ENCODE peak calls at places on chromosomes 2 and 18, in five cellular contexts. B is neuronal stem cell, J is H1, K is H9, V is IMR-90. H is an unnamed sample.

GRCh38 chr2:191204443-191204842 is 40.8 kb upstream of the MYO1B start:
- DNase-seq in K (no peak), B (no peak), J (no peak), V (no peak), H (no peak)

GRCh38 chr2:208609166-208609804 is 202.7 kb downstream of the PTH2R start:
- DNase-seq in V (no peak), J (no peak), K (no peak), B (no peak), H (no peak)

GRCh38 chr2:72147303-72147970 is at the start of gene CYP26B1:
- DNase-seq in K (peak; percentile 60), J (no peak), B (peak; percentile 52), V (no peak), H (peak; percentile 28)

GRCh38 chr18:9708057-9708881 is at the start of gene RAB31:
- DNase-seq in V (peak; percentile 72), K (peak; percentile 62), B (peak; percentile 43), J (no peak), H (peak; percentile 81)

GRCh38 chr2:139992711-139993345 is 1212.6 kb upstream of the NXPH2 start:
- DNase-seq in V (no peak), B (no peak), J (no peak), K (no peak), H (no peak)

GRCh38 chr2:88058226-88058625 is 2.6 kb upstream of the KRCC1 start:
- DNase-seq in K (no peak), J (no peak), V (no peak), B (no peak), H (no peak)

GRCh38 chr2:237434916-237435315 is 21.0 kb upstream of the COL6A3 start:
- DNase-seq in K (no peak), J (no peak), B (no peak), V (peak; percentile 75), H (no peak)

GRCh38 chr2:146579154-146579930 is 1265.5 kb upstream of the ACVR2A start:
- DNase-seq in K (no peak), V (peak; percentile 77), B (no peak), J (no peak), H (no peak)

GRCh38 chr18:49613141-49613641 is 51.3 kb downstream of the LIPG start:
- DNase-seq in V (no peak), J (peak; percentile 70), K (peak; percentile 92), B (peak; percentile 71), H (no peak)

GRCh38 chr2:63432373-63432772 is 155.9 kb downstream of the WDPCP start:
- DNase-seq in B (no peak), J (no peak), V (peak; percentile 66), K (no peak), H (no peak)

GRCh38 chr2:172052000-172052983 is 33.0 kb upstream of the DLX1 start:
- DNase-seq in V (peak; percentile 35), J (no peak), K (no peak), B (no peak), H (no peak)

DNA sequence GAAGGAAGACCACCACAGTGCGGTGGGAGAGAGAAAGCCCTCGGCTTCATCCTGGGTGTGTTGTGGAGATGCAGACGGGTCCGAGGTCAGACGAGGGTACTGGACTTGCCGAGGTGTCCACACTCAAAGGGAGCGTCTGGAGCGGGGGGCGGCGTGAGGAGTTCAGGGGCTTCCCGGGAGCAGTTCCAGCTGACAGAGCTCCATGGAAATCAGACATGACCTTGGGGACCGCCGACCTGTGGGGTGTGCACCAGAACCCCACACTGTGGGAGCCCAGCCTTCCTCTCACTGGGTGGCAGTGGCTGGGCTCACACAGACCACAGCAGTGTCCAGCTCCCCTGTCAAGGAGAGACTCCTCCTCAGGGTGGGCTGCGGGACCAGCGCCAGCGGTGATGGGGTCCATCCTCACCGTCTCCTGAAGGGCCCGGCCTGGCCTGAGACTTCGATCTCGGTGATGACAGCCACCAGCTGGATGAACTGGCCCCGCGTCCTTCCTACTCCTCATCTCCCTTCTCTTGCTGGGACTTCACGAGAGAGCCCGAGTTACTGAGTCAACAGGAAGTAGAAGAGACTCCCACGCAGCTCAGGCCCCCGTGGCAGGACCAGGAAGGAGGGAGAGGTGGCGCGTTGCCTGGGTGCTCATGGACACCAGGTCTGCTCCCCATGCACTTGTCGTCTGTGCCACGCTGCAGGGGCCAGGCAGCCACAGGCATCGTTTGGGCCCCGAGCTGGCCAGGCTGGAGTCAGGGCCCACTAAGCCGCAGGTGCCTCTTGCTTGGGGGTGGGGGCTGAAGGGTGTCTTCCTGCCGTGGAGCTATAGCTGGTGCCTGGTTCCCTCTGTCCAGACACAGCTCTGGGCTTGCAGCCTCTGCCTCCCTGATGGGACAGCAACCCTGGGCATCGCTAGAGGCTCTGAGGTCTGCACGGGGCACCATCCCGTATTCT is 101.9 kb upstream of the CTDP1 start:
- DNase-seq in V (peak; percentile 49), K (peak; percentile 22), J (no peak), B (no peak), H (no peak)
- H4K8ac ChIP-seq in V (no peak overlapping the region), K (no peak overlapping the region), J (no peak overlapping the region), B (no peak overlapping the region), H (no peak overlapping the region)

DNA sequence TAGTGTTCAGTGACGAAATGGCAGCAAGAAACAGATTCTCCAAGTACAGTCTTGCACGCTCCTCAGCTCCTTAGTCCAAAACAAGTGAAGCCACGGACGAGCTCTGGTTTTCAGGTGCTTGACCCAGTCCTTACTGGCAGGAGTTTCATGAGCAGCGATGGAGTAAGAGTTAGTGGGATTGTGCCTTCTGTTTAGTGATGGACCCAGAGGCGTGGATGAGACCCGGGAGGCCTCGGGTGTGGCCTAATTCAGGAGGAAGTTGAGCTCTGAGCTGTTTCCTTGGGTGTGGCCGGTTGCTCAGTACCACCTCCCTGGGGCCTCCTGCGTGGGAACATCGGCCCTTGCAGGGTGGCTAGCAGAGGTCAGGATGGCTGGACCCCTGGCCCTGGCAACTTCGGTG is 52.0 kb downstream of the KIF5C start:
- DNase-seq in K (no peak), B (no peak), V (no peak), J (no peak), H (no peak)
- H4K8ac ChIP-seq in K (no peak overlapping the region), B (no peak overlapping the region), V (no peak overlapping the region), J (no peak overlapping the region), H (no peak overlapping the region)

DNA sequence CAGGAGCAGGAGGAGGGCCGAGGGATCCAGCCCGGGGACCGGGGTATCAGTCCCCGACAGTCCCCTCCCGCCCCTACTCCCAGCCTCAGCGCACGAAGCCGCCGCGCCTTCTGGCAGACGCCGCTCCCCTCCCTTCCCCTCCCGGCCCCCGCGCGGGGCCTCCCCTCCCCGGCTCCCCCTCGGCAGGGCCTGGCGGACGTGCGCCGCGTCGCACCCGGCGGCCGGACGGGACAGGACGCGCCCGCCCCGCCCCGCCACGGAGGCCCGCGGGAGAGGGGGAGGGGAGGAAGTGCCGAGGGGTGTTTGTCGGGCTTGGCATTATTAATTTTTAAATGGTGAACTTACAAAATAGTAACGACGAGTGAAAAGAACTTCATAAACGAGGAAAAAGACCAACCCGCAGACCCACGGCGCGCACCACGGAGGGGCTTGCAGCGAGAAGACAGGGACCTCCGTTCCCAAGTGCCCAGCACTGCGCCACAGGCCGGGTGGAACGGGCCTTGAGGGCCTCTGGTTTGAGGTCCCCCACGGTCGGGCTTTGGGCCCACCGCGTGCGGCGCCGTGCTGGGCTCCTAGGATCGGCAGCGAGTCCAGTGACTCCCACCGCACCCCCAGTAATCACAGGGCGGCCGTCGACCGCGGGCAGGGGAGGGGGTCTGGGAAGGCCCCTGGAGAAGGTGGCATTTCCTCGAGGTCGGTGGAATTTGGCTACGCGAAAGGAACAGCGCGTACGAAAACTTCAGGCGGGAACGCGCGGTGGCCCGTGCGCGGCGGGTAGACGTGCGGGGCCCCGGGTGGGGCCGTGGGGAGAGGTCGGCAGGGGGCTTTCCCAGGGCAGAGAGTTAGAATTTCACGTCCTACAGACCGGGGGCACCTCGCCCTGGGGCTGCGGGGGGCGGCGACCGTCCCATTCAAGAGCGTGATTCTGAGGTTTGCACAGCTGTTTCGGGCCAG is 954 bp upstream of the CTDSP1 start:
- DNase-seq in V (peak; percentile 45), K (peak; percentile 39), J (no peak), B (peak; percentile 31), H (peak; percentile 69)
- H4K8ac ChIP-seq in V (peak overlapping the region; percentile 98), K (no peak overlapping the region), J (peak overlapping the region; percentile 28), B (no peak overlapping the region), H (peak overlapping the region; percentile 96)

GRCh38 chr18:44708451-44709083 is 27.9 kb downstream of the SETBP1 start:
- DNase-seq in V (peak; percentile 16), B (no peak), K (no peak), J (no peak), H (no peak)
- H4K8ac ChIP-seq in V (no peak overlapping the region), B (no peak overlapping the region), K (no peak overlapping the region), J (no peak overlapping the region), H (no peak overlapping the region)

DNA sequence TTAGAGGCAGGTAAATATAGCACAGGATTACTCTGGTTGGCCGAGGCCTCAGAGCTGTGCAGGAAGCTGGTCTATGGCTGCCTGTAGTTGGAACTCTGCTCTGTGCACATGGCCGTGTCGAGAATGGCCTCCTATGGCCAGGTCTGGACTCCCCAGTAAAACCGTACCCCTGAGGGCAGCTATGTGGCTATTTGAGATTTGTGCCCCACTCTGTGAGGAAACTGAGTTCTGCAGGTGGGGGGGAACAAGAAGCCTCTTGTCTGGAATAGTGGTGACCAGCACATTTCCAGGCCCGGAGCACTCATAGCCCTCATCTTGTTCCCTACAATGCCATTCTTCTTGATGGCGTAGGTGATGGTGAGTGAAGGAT is 15.0 kb upstream of the TEX51 start:
- DNase-seq in V (no peak), K (peak; percentile 13), J (no peak), B (no peak), H (no peak)
- H4K8ac ChIP-seq in V (no peak overlapping the region), K (no peak overlapping the region), J (no peak overlapping the region), B (peak overlapping the region; percentile 29), H (no peak overlapping the region)

GRCh38 chr2:18559941-18560796 is at the start of gene RDH14:
- DNase-seq in J (peak; percentile 86), K (peak; percentile 96), V (peak; percentile 88), B (peak; percentile 90), H (peak; percentile 79)
- H4K8ac ChIP-seq in J (peak within 1 kb of the TSS; percentile 97), K (no peak within 1 kb of the TSS), V (peak within 1 kb of the TSS; percentile 94), B (no peak within 1 kb of the TSS), H (peak within 1 kb of the TSS; percentile 100)